ENCODE peak calls at places on chromosome 17, in five cellular contexts. E is HTR-8/SVneo, M is HS-5, H is EL, V is omental fat pad. R is an unnamed sample.

GRCh38 chr17:27241346-27241946 is 52.5 kb upstream of the WSB1 start:
- DNase-seq in V (no peak), H (peak), E (no peak), M (no peak), R (peak)

GRCh38 chr17:32495347-32496253 is 8.8 kb downstream of the CDK5R1 start:
- DNase-seq in M (no peak), H (no peak), V (no peak), E (no peak), R (no peak)

GRCh38 chr17:39618252-39618913 is 8.4 kb upstream of the PPP1R1B start:
- DNase-seq in H (peak), E (peak), V (no peak), M (no peak), R (peak)

GRCh38 chr17:33973491-33973890 is 281.6 kb upstream of the CCL2 start:
- DNase-seq in V (no peak), H (no peak), M (no peak), E (no peak), R (no peak)

GRCh38 chr17:15274017-15274416 is 8.9 kb upstream of the PMP22 start:
- DNase-seq in H (no peak), V (no peak), M (no peak), E (no peak), R (no peak)

GRCh38 chr17:42303694-42304093 is 15.4 kb downstream of the STAT5A start:
- DNase-seq in M (no peak), H (no peak), V (no peak), E (no peak), R (no peak)

GRCh38 chr17:21289902-21290571 is 5.5 kb downstream of the MAP2K3 start:
- DNase-seq in H (no peak), E (no peak), V (no peak), M (no peak), R (no peak)

GRCh38 chr17:17782425-17783120 is 54.2 kb downstream of the SREBF1 start:
- DNase-seq in E (peak), V (no peak), M (no peak), H (peak), R (peak)

GRCh38 chr17:81092518-81093095 is 57.7 kb downstream of the BAIAP2 start:
- DNase-seq in E (no peak), M (no peak), H (no peak), V (no peak), R (no peak)

GRCh38 chr17:57625511-57625910 is 119.6 kb downstream of the CCDC182 start:
- DNase-seq in M (no peak), V (no peak), E (no peak), H (no peak), R (no peak)

GRCh38 chr17:31582151-31582907 is 190.9 kb downstream of the RAB11FIP4 start:
- DNase-seq in V (no peak), E (no peak), H (no peak), M (no peak), R (peak)